ENCODE peak calls at places on chromosomes 7 and 10, in five cellular contexts. O, J, G, M and W are unnamed samples.

GRCh38 chr10:46255696-46256355 is 31.0 kb upstream of the ANTXRL start:
- DNase-seq in J (peak), O (peak), M (peak), G (peak), W (peak)

GRCh38 chr7:25565949-25566348 is 337.7 kb upstream of the NPVF start:
- DNase-seq in G (peak), J (peak), M (peak), O (peak), W (peak)

GRCh38 chr7:106167439-106168136 is 55.5 kb upstream of the SYPL1 start:
- DNase-seq in O (no peak), J (no peak), M (no peak), G (no peak), W (no peak)

GRCh38 chr10:132749428-132749780 is 36.5 kb downstream of the NKX6-2 start:
- DNase-seq in G (no peak), M (no peak), O (no peak), J (no peak), W (no peak)

GRCh38 chr10:73997479-73997805 is 474 bp upstream of the VCL start:
- DNase-seq in J (no peak), G (no peak), O (no peak), M (no peak), W (peak)

GRCh38 chr10:52059089-52059488 is 255.0 kb upstream of the DKK1 start:
- DNase-seq in O (no peak), G (no peak), J (no peak), M (no peak), W (no peak)

GRCh38 chr10:89785095-89785494 is 83.7 kb downstream of the KIF20B start:
- DNase-seq in O (peak), G (no peak), J (no peak), M (no peak), W (no peak)

GRCh38 chr10:107631876-107632275 is 467.4 kb upstream of the SORCS1 start:
- DNase-seq in G (no peak), J (no peak), M (no peak), O (no peak), W (no peak)

GRCh38 chr7:133510326-133511055 is 257.6 kb downstream of the EXOC4 start:
- DNase-seq in M (no peak), O (no peak), G (no peak), J (no peak), W (no peak)

GRCh38 chr10:15416034-15416433 is 44.9 kb upstream of the FAM171A1 start:
- DNase-seq in J (no peak), G (no peak), M (no peak), O (no peak), W (no peak)

GRCh38 chr7:93910076-93910994 is 4.0 kb downstream of the GNGT1 start:
- DNase-seq in G (peak), J (no peak), O (peak), M (no peak), W (no peak)

GRCh38 chr10:70227548-70228320 is 5.5 kb downstream of the PPA1 start:
- DNase-seq in G (no peak), M (peak), O (peak), J (peak), W (peak)
- TF ChIP-seq EP300 in G (no peak), M (no peak), O (no peak), J (no peak), W (no peak)

GRCh38 chr10:33703897-33704825 is 369.7 kb upstream of the NRP1 start:
- DNase-seq in M (no peak), J (no peak), O (no peak), G (no peak), W (no peak)
- H3K27ac ChIP-seq in M (no peak), J (no peak), O (peak), G (no peak), W (no peak)

DNA sequence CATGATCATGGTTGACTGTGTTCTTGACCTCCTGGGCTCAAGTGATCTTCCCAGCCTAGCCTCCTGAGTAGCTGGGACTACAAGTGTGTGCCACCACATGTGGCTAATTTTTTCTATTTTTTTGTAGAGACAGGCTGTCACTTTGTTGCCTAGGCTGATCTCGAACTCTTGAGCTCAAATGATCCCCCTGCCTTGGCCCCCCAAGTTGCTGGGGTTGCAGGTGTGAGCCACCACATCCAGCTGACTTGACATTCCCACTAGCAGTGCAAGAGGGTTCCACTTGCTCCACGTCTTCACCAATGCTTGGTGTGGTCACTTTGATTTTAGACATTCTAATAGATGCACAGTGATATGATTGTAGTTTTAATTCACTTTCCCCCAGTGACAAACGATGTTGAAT is 25.1 kb downstream of the CYP26A1 start:
- DNase-seq in M (no peak), O (no peak), G (no peak), J (no peak), W (no peak)
- TF ChIP-seq POLR2A in M (no peak), O (no peak), G (no peak), J (no peak), W (no peak)

GRCh38 chr7:117784315-117784714 is 88.9 kb downstream of the CTTNBP2 start:
- DNase-seq in M (no peak), G (no peak), O (no peak), J (no peak), W (no peak)

GRCh38 chr7:117781707-117782106 is 91.5 kb downstream of the CTTNBP2 start:
- DNase-seq in G (no peak), J (no peak), O (no peak), M (no peak), W (no peak)

GRCh38 chr7:117777335-117778150 is 95.7 kb downstream of the CTTNBP2 start:
- DNase-seq in J (no peak), G (no peak), M (no peak), O (no peak), W (peak)

GRCh38 chr7:117785431-117785830 is 87.8 kb downstream of the CTTNBP2 start:
- DNase-seq in O (no peak), J (no peak), G (no peak), M (no peak), W (no peak)

GRCh38 chr7:117780832-117781231 is 92.4 kb downstream of the CTTNBP2 start:
- DNase-seq in G (no peak), J (no peak), O (no peak), M (no peak), W (no peak)
- TF ChIP-seq EP300 in G (no peak), J (no peak), O (no peak), M (no peak), W (no peak)

GRCh38 chr10:113916053-113916452 is 61.6 kb downstream of the NHLRC2 start:
- DNase-seq in O (no peak), J (no peak), G (no peak), M (no peak), W (no peak)
- H3K27ac ChIP-seq in O (no peak), J (no peak), G (no peak), M (peak), W (no peak)

DNA sequence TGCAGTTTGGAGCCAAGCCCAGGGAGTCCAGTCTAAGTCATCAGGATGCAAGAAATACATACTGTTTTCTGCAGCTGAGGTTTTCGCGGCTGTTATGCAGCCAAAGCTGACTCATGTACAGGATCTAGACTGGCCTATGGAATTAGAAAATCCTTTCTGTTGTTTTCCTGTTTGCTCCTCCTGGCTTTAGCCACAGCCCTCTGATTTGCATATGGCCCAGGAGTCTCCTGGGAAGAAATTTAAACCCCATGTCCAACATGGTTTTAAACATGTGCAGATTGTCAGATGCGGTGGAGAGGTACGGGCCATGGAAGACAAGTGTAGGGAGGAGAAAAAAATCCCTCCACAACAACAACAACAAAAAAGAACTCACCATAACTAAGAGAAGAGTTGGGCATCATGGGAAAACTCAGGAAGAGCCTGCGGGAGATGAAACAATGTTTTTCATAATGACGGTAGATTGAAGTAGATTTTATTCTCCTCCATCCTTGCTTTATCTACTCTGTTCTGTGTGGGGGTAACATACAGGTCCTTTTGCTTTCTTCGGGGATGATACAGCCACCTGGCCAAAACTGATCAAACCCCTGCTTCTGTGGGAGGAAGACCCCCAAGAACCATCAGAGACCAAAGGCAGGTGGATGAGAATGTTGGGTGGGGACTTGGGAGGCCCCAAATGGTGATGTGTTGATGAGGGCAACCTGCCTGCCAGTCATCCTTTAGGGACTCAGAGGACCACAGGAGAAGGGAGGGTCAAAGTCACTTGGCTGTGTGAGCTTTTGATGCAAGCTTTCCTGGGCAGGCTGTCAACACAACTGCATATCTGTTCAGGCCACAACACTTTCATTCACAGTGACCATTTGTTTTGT is 29.8 kb upstream of the GNA12 start:
- DNase-seq in M (no peak), O (peak), J (no peak), G (no peak), W (no peak)
- TF ChIP-seq POLR2A in M (no peak), O (peak), J (no peak), G (no peak), W (no peak)